ENCODE peak calls at places on chromosomes 6 and 20, in nine cellular contexts. P is GM23248; Z is SHP77; C is AG04450; G is activated T-cell treated with anti-CD3 and anti-CD28 coated beads, Interleukin-2, amount 50 U/mL, for 72 hours; B is NAMALWA; U is adipocyte; J is GM23338; M is iris pigment epithelial cell. N is an unnamed sample.

GRCh38 chr20:45097485-45098095 is 3.3 kb downstream of the KCNS1 start:
- DNase-seq in P (peak), Z (no peak), C (no peak), G (peak), B (no peak), U (no peak), J (peak), M (peak), N (peak)

GRCh38 chr20:35048739-35049138 is 43.9 kb downstream of the TRPC4AP start:
- DNase-seq in P (no peak), Z (no peak), C (no peak), G (no peak), B (no peak), U (no peak), J (no peak), M (no peak), N (no peak)

GRCh38 chr6:152636675-152637421 is at the start of gene SYNE1:
- DNase-seq in P (peak), Z (no peak), C (no peak), G (no peak), B (no peak), U (peak), J (peak), M (peak), N (no peak)

GRCh38 chr20:35395728-35396127 is 16.0 kb downstream of the UQCC1 start:
- DNase-seq in P (peak), Z (no peak), C (no peak), G (no peak), B (no peak), U (peak), J (no peak), M (peak), N (peak)

GRCh38 chr6:156686429-156686939 is 90.7 kb upstream of the ARID1B start:
- DNase-seq in P (peak), Z (peak), C (no peak), G (peak), B (peak), U (peak), J (peak), M (peak), N (peak)

GRCh38 chr6:7730852-7731251 is 5.0 kb downstream of the BMP6 start:
- DNase-seq in P (peak), Z (no peak), C (peak), G (no peak), B (no peak), U (peak), J (no peak), M (peak), N (peak)

GRCh38 chr20:36271639-36272546 is 34.2 kb upstream of the DLGAP4 start:
- DNase-seq in P (no peak), Z (no peak), C (no peak), G (no peak), B (no peak), U (no peak), J (no peak), M (no peak), N (no peak)

GRCh38 chr6:40256831-40257230 is 322.6 kb upstream of the MOCS1 start:
- DNase-seq in P (no peak), Z (no peak), C (no peak), G (no peak), B (no peak), U (no peak), J (no peak), M (no peak), N (no peak)

GRCh38 chr6:67248077-67248476 is 1387.0 kb upstream of the ADGRB3 start:
- DNase-seq in P (no peak), Z (no peak), C (no peak), G (no peak), B (no peak), U (no peak), J (no peak), M (no peak), N (no peak)

GRCh38 chr20:63542031-63542559 is 4.9 kb upstream of the PTK6 start:
- DNase-seq in P (no peak), Z (no peak), C (no peak), G (no peak), B (no peak), U (no peak), J (no peak), M (no peak), N (no peak)

GRCh38 chr6:92779758-92780157 is 639.6 kb downstream of the EPHA7 start:
- DNase-seq in P (peak), Z (no peak), C (peak), G (no peak), B (no peak), U (no peak), J (no peak), M (peak), N (peak)

GRCh38 chr20:63378115-63378429 is 16.9 kb upstream of the CHRNA4 start:
- DNase-seq in P (no peak), Z (no peak), C (no peak), G (no peak), B (no peak), U (no peak), J (no peak), M (no peak), N (no peak)

GRCh38 chr20:55777641-55778040 is 227.7 kb downstream of the CBLN4 start:
- DNase-seq in P (no peak), Z (no peak), C (no peak), G (no peak), B (no peak), U (no peak), J (no peak), M (no peak), N (no peak)

GRCh38 chr20:10249048-10249770 is 30.6 kb downstream of the SNAP25 start:
- DNase-seq in P (no peak), Z (peak), C (no peak), G (no peak), B (no peak), U (no peak), J (peak), M (peak), N (no peak)

GRCh38 chr6:97394160-97394748 is 111.2 kb upstream of the MMS22L start:
- DNase-seq in P (peak), Z (peak), C (peak), G (peak), B (peak), U (peak), J (peak), M (peak), N (peak)

GRCh38 chr20:17662333-17663039 is 19.6 kb downstream of the RRBP1 start:
- DNase-seq in P (peak), Z (no peak), C (no peak), G (no peak), B (no peak), U (peak), J (no peak), M (peak), N (peak)

GRCh38 chr20:32763202-32763999 is 1.2 kb downstream of the DNMT3B start:
- DNase-seq in P (peak), Z (no peak), C (no peak), G (peak), B (peak), U (no peak), J (peak), M (no peak), N (no peak)

GRCh38 chr6:137415127-137415833 is 78.9 kb downstream of the OLIG3 start:
- DNase-seq in P (peak), Z (no peak), C (peak), G (peak), B (peak), U (peak), J (peak), M (peak), N (peak)

GRCh38 chr6:46648869-46649488 is 3.6 kb downstream of the CYP39A1 start:
- DNase-seq in P (peak), Z (no peak), C (no peak), G (no peak), B (no peak), U (no peak), J (no peak), M (peak), N (peak)

GRCh38 chr6:75234126-75234865 is 9.3 kb downstream of the COX7A2 start:
- DNase-seq in P (no peak), Z (no peak), C (no peak), G (no peak), B (no peak), U (no peak), J (no peak), M (no peak), N (no peak)

GRCh38 chr6:89610149-89610642 is 28.4 kb downstream of the LYRM2 start:
- DNase-seq in P (peak), Z (peak), C (no peak), G (peak), B (peak), U (peak), J (peak), M (peak), N (peak)

GRCh38 chr20:50438986-50439407 is 71.2 kb upstream of the PTPN1 start:
- DNase-seq in P (peak), Z (no peak), C (no peak), G (peak), B (no peak), U (peak), J (no peak), M (peak), N (peak)

GRCh38 chr6:80259113-80259512 is 152.6 kb downstream of the BCKDHB start:
- DNase-seq in P (no peak), Z (no peak), C (no peak), G (no peak), B (no peak), U (no peak), J (no peak), M (no peak), N (no peak)

GRCh38 chr6:111625511-111626331 is 20.0 kb upstream of the TRAF3IP2 start:
- DNase-seq in P (peak), Z (no peak), C (no peak), G (no peak), B (no peak), U (peak), J (no peak), M (peak), N (peak)